ENCODE peak calls at places on chromosomes 11 and 22, in six cellular contexts. D, C, O, A, T and F are unnamed samples.

GRCh38 chr11:9060700-9061111 is 30.7 kb downstream of the SCUBE2 start:
- DNase-seq in C (no peak), T (peak), O (no peak), D (peak), A (no peak), F (no peak)

GRCh38 chr11:45879803-45880685 is 5.4 kb upstream of the MAPK8IP1 start:
- DNase-seq in A (peak), T (no peak), C (no peak), D (peak), O (no peak), F (no peak)

GRCh38 chr11:66157182-66157864 is 87.3 kb downstream of the PACS1 start:
- DNase-seq in C (no peak), A (no peak), O (no peak), D (no peak), T (no peak), F (no peak)

GRCh38 chr11:211741-212140 is 4.2 kb downstream of the RIC8A start:
- DNase-seq in A (no peak), T (no peak), C (no peak), O (no peak), D (no peak), F (no peak)

GRCh38 chr11:19931141-19931767 is 218.6 kb downstream of the NAV2 start:
- DNase-seq in T (no peak), O (no peak), C (no peak), A (no peak), D (no peak), F (no peak)

GRCh38 chr11:11318961-11319360 is 34.1 kb downstream of the CSNK2A3 start:
- DNase-seq in T (no peak), D (peak), A (no peak), O (no peak), C (no peak), F (no peak)

GRCh38 chr11:58134151-58134550 is 8.8 kb upstream of the OR9I1 start:
- DNase-seq in O (no peak), D (no peak), T (no peak), A (peak), C (no peak), F (no peak)

GRCh38 chr11:15970506-15971214 is 385.7 kb downstream of the SOX6 start:
- DNase-seq in D (no peak), O (no peak), C (no peak), T (no peak), A (no peak), F (no peak)

GRCh38 chr11:118156531-118157185 is 4.0 kb upstream of the SCN4B start:
- DNase-seq in O (no peak), C (no peak), D (no peak), T (no peak), A (peak), F (no peak)

GRCh38 chr22:38153821-38154562 is 27.6 kb downstream of the PLA2G6 start:
- DNase-seq in D (no peak), C (no peak), O (no peak), T (no peak), A (no peak), F (no peak)

GRCh38 chr22:17917490-17917983 is 106.8 kb downstream of the MICAL3 start:
- DNase-seq in O (no peak), T (peak), A (peak), C (no peak), D (no peak), F (no peak)

GRCh38 chr11:64767344-64768299 is 7.8 kb upstream of the PYGM start:
- DNase-seq in C (no peak), A (peak), O (peak), T (peak), D (peak), F (no peak)

GRCh38 chr11:13031349-13031748 is 22.2 kb downstream of the RASSF10 start:
- DNase-seq in C (no peak), D (no peak), O (no peak), T (no peak), A (no peak), F (no peak)

GRCh38 chr11:126026579-126026978 is 36.1 kb downstream of the CDON start:
- DNase-seq in A (no peak), C (no peak), D (no peak), O (no peak), T (no peak), F (no peak)

GRCh38 chr11:112219476-112220232 is 6.6 kb upstream of the PTS start:
- DNase-seq in O (no peak), D (peak), T (peak), A (peak), C (peak), F (peak)

GRCh38 chr11:3855808-3856491 is 486 bp downstream of the STIM1 start:
- DNase-seq in D (peak), C (no peak), A (peak), T (peak), O (no peak), F (no peak)

GRCh38 chr11:23555085-23555484 is 694.8 kb upstream of the CCDC179 start:
- DNase-seq in T (no peak), C (no peak), A (no peak), D (no peak), O (no peak), F (no peak)

GRCh38 chr22:17851754-17852153 is 77.5 kb upstream of the BID start:
- DNase-seq in A (no peak), T (no peak), O (no peak), C (no peak), D (peak), F (no peak)

GRCh38 chr11:3220101-3220500 is 1.5 kb upstream of the MRGPRG start:
- DNase-seq in T (no peak), A (no peak), O (no peak), C (no peak), D (no peak), F (no peak)

GRCh38 chr22:37242395-37242918 is 1.6 kb downstream of the RAC2 start:
- DNase-seq in D (peak), A (peak), T (peak), O (peak), C (no peak), F (peak)

GRCh38 chr22:24440718-24441405 is 13.5 kb downstream of the ADORA2A start:
- DNase-seq in D (no peak), A (no peak), C (no peak), T (no peak), O (no peak), F (no peak)

GRCh38 chr11:1224491-1225385 is 1.9 kb downstream of the MUC5B start:
- DNase-seq in D (no peak), C (no peak), T (no peak), O (no peak), A (peak), F (no peak)

GRCh38 chr11:76197332-76197731 is 9.0 kb downstream of the WNT11 start:
- DNase-seq in D (no peak), C (no peak), O (no peak), T (no peak), A (no peak), F (no peak)

GRCh38 chr11:125315088-125315740 is 150.7 kb downstream of the PKNOX2 start:
- DNase-seq in D (peak), T (no peak), O (no peak), A (no peak), C (no peak), F (no peak)

GRCh38 chr11:82718307-82718706 is 15.4 kb downstream of the FAM181B start:
- DNase-seq in O (no peak), D (peak), C (peak), A (peak), T (peak), F (peak)

GRCh38 chr11:44752262-44752661 is 25.5 kb downstream of the TSPAN18 start:
- DNase-seq in C (no peak), A (no peak), O (no peak), D (no peak), T (no peak), F (no peak)

GRCh38 chr11:7892059-7892699 is 38.9 kb downstream of the OR10A6 start:
- DNase-seq in O (no peak), T (no peak), C (no peak), D (no peak), A (no peak), F (no peak)